ENCODE peak calls at places on chromosomes 13 and 19, in five cellular contexts. K is OCI-LY7, Q is hepatocyte, H is GM23248, J is HCT116. U is an unnamed sample.

GRCh38 chr19:29805026-29805925 is 6.5 kb upstream of the CCNE1 start:
- DNase-seq in Q (no peak), H (peak), J (no peak), K (no peak), U (peak)

GRCh38 chr13:51539887-51540286 is 44.4 kb upstream of the WDFY2 start:
- DNase-seq in Q (no peak), H (peak), J (no peak), K (no peak), U (no peak)

GRCh38 chr19:3047307-3048189 is 14.7 kb downstream of the TLE5 start:
- DNase-seq in K (peak), J (peak), Q (peak), H (peak), U (peak)

GRCh38 chr19:31278555-31279435 is 70.4 kb downstream of the TSHZ3 start:
- DNase-seq in Q (no peak), J (no peak), K (no peak), H (no peak), U (no peak)

GRCh38 chr13:109989686-109990085 is 203.3 kb upstream of the IRS2 start:
- DNase-seq in Q (no peak), J (no peak), H (peak), K (no peak), U (no peak)

GRCh38 chr19:13060964-13061927 is 41.4 kb downstream of the LYL1 start:
- DNase-seq in J (peak), H (peak), K (peak), Q (peak), U (peak)

GRCh38 chr13:113970810-113971470 is 2.9 kb downstream of the C13orf46 start:
- DNase-seq in K (no peak), H (peak), Q (no peak), J (no peak), U (peak)

GRCh38 chr13:97492257-97492656 is 58.3 kb downstream of the RAP2A start:
- DNase-seq in K (no peak), J (no peak), Q (no peak), H (no peak), U (peak)

GRCh38 chr19:45819769-45820168 is 4.7 kb upstream of the RSPH6A start:
- DNase-seq in K (no peak), J (no peak), Q (no peak), H (no peak), U (no peak)

GRCh38 chr19:38729653-38730469 is 14.4 kb downstream of the CAPN12 start:
- DNase-seq in K (peak), Q (peak), J (peak), H (peak), U (peak)

GRCh38 chr13:109918179-109918651 is 131.8 kb upstream of the IRS2 start:
- DNase-seq in H (peak), K (no peak), Q (peak), J (no peak), U (no peak)

GRCh38 chr13:101492251-101492910 is 39.9 kb downstream of the ITGBL1 start:
- DNase-seq in H (peak), K (no peak), Q (no peak), J (no peak), U (no peak)

GRCh38 chr19:31226536-31226935 is 122.7 kb downstream of the TSHZ3 start:
- DNase-seq in J (no peak), Q (no peak), H (no peak), K (no peak), U (no peak)

GRCh38 chr13:31631071-31631470 is 108.3 kb upstream of the RXFP2 start:
- DNase-seq in Q (no peak), K (no peak), J (no peak), H (peak), U (no peak)

GRCh38 chr13:51297556-51297955 is 41.9 kb upstream of the SERPINE3 start:
- DNase-seq in Q (no peak), J (no peak), H (no peak), K (peak), U (no peak)

GRCh38 chr13:45207319-45207718 is 6.5 kb upstream of the KCTD4 start:
- DNase-seq in K (no peak), H (no peak), Q (no peak), J (no peak), U (no peak)

GRCh38 chr13:40164137-40164536 is 502.3 kb downstream of the FOXO1 start:
- DNase-seq in K (no peak), J (no peak), H (peak), Q (peak), U (peak)

GRCh38 chr13:66714795-66715194 is 515.3 kb downstream of the PCDH9 start:
- DNase-seq in J (no peak), Q (no peak), K (no peak), H (no peak), U (peak)

GRCh38 chr19:13843104-13843921 is 33.6 kb upstream of the NANOS3 start:
- DNase-seq in Q (peak), J (no peak), H (peak), K (no peak), U (peak)

GRCh38 chr19:47660435-47660832 is 51.5 kb downstream of the BICRA start:
- DNase-seq in J (peak), Q (peak), K (no peak), H (no peak), U (peak)

GRCh38 chr19:45423589-45424190 is at the start of gene ERCC1:
- DNase-seq in Q (peak), K (peak), H (peak), J (peak), U (peak)

GRCh38 chr19:47469719-47470118 is 2.0 kb downstream of the SLC8A2 start:
- DNase-seq in J (no peak), H (no peak), K (no peak), Q (no peak), U (no peak)

GRCh38 chr19:46951236-46951986 is 68.2 kb upstream of the NPAS1 start:
- DNase-seq in J (peak), Q (peak), K (no peak), H (peak), U (peak)

GRCh38 chr13:113437408-113438010 is 15.8 kb downstream of the ADPRHL1 start:
- DNase-seq in K (no peak), Q (no peak), H (peak), J (no peak), U (no peak)

GRCh38 chr13:50527612-50528509 is 315.6 kb downstream of the DLEU7 start:
- DNase-seq in Q (no peak), H (peak), J (no peak), K (peak), U (no peak)

GRCh38 chr13:97229699-97230098 is 7.6 kb downstream of the MBNL2 start:
- DNase-seq in H (no peak), Q (no peak), J (no peak), K (no peak), U (no peak)

GRCh38 chr19:56119585-56119978 is 1.5 kb downstream of the ZNF787 start:
- DNase-seq in H (peak), K (no peak), Q (peak), J (no peak), U (peak)

GRCh38 chr13:39909634-39910033 is 254.2 kb downstream of the COG6 start:
- DNase-seq in K (no peak), Q (no peak), H (no peak), J (no peak), U (no peak)

GRCh38 chr13:103884139-103884723 is 818.0 kb upstream of the SLC10A2 start:
- DNase-seq in H (no peak), K (no peak), J (no peak), Q (no peak), U (no peak)

GRCh38 chr13:33235564-33235963 is 50.0 kb downstream of the STARD13 start:
- DNase-seq in H (peak), Q (no peak), K (no peak), J (no peak), U (peak)

GRCh38 chr19:31881988-31882387 is 463.4 kb upstream of the ZNF507 start:
- DNase-seq in J (no peak), Q (no peak), K (no peak), H (no peak), U (no peak)

GRCh38 chr19:862529-863304 is 3.3 kb downstream of the CFD start:
- DNase-seq in Q (peak), J (no peak), H (peak), K (peak), U (no peak)

GRCh38 chr19:14818588-14818987 is 16.4 kb downstream of the OR7A5 start:
- DNase-seq in J (no peak), K (no peak), Q (no peak), H (no peak), U (no peak)

GRCh38 chr13:23956106-23956505 is 58.8 kb upstream of the C1QTNF9B start:
- DNase-seq in Q (peak), K (no peak), J (peak), H (peak), U (peak)

GRCh38 chr19:46574533-46574932 is 26.6 kb upstream of the CALM3 start:
- DNase-seq in J (no peak), H (no peak), K (no peak), Q (no peak), U (no peak)

GRCh38 chr19:34124828-34125227 is 47.5 kb upstream of the LSM14A start:
- DNase-seq in J (no peak), K (no peak), Q (no peak), H (no peak), U (peak)

GRCh38 chr13:76980075-76980718 is 11.7 kb upstream of the CLN5 start:
- DNase-seq in H (peak), Q (peak), K (peak), J (peak), U (peak)

GRCh38 chr13:105403065-105403464 is 1132.4 kb downstream of the EFNB2 start:
- DNase-seq in K (no peak), Q (no peak), H (no peak), J (no peak), U (no peak)

GRCh38 chr13:34207872-34208271 is 389.9 kb downstream of the RFC3 start:
- DNase-seq in H (peak), K (no peak), J (no peak), Q (no peak), U (no peak)

DNA sequence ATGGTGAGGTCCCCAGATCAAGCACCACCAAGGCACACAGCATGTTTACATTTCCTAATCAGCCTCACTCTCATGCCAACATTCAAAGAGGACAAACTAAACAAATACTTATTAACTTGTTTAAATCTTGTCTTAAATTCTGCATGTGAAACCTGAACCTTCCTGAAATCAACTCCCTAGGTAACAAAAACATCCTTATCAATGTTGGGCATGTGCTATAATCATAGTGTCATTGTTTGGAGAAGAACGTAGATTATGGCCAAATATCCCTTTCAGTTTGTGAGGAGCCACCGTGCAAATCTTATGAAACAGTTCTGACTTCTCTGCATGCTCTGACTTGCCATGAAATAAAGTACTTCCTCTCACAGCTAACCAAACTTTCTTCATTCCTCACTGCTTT is 123.8 kb downstream of the NDFIP2 start:
- DNase-seq in Q (no peak), K (no peak), J (no peak), H (no peak), U (no peak)
- TF ChIP-seq EZH2phosphoT487 in Q (no peak), K (no peak), J (no peak), H (no peak), U (no peak)

DNA sequence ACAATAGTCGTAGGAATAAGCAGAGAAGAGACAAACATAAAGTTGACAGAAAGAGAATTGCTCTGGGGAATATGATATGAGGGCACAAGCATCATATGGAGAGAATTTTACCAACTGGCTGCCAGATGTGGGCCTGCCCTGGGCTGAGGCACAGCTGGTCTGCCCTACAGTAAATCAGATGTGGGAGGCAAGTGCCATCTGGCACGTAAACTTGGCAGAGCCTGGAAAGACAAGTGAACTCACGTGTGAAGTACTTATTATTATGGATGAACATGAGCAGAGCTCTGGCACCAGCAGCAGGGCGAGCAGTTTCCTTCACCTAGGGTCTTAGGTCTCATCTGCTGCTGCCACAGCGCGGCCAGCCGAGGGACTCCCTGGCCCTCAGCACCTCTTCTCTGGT is 20.6 kb downstream of the PCDH8 start:
- DNase-seq in K (no peak), H (no peak), J (no peak), Q (no peak), U (no peak)
- TF ChIP-seq EZH2phosphoT487 in K (no peak), H (no peak), J (no peak), Q (no peak), U (no peak)

DNA sequence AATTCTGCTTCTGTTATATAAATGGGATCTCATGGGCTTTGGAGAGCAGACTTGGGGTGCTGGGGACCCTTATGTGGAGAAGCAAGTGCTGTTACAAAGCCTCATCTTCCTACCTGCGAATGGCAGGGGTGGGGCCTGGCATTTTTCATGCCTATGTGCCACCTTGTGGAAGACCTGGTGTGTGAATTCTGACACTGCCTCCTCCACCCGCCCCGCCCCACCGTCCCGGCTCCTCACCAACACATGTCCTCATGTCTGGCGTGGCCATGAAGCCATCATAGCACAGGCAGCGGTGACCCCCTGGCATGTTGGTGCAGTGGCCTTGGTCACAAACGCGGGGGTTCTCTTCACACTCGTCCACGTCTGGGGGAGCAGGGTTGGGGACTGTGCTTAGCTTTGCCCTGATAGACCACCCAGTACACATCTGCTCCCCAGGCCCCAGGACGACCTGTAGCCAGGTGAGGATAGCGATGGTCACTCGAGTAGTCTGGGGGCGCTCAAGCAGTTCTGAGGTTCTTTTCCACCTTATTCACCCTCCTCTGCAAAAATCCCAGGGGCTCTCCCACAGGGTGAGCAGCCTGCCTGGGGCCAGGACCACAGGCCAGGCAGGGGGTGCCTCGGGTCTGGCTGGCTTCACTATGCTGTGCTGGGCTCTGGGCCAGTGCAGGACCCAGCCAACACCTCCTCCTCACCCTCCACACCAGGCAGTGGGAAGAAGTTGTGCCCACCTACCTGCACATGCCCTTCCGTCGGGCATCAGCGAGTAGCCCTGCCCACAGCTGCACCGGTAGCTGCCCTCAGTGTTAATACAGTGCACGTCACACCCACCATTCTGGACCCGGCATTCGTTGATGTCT is 32.7 kb downstream of the FBN3 start:
- DNase-seq in J (no peak), Q (no peak), H (no peak), K (peak), U (peak)
- TF ChIP-seq EZH2phosphoT487 in J (no peak), Q (no peak), H (no peak), K (no peak), U (no peak)

DNA sequence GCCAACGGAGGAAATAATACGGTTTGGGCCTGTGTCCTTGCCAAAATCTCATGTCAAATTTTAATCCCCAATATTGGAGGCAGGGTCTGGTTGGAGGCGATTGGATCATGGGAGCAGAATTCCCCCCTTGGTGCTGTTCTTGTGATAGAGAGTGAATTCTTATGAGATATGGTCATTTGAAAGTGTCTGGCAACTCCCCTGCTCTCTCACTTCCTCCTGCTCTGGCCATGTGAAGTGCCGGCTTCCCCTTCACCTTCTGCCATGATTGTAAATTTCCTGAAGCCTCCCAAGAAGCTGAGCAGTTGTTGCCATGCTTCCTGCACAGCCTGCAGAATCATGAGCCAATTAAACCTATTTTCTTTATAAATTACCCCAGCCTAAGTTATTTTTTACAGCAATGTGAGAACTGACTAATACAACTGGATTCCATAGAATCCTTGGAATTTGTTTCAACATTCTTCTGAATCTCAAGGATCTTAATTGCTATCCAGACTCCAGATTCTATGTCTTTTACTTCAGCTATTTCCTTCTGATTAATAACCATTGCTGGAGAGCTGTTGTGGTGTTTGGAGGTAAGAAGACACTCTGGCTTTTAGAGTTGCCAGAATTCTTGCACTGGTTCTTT is 328.1 kb downstream of the SLITRK5 start:
- DNase-seq in H (peak), Q (no peak), K (no peak), J (no peak), U (peak)
- TF ChIP-seq EZH2phosphoT487 in H (no peak), Q (no peak), K (no peak), J (no peak), U (no peak)

DNA sequence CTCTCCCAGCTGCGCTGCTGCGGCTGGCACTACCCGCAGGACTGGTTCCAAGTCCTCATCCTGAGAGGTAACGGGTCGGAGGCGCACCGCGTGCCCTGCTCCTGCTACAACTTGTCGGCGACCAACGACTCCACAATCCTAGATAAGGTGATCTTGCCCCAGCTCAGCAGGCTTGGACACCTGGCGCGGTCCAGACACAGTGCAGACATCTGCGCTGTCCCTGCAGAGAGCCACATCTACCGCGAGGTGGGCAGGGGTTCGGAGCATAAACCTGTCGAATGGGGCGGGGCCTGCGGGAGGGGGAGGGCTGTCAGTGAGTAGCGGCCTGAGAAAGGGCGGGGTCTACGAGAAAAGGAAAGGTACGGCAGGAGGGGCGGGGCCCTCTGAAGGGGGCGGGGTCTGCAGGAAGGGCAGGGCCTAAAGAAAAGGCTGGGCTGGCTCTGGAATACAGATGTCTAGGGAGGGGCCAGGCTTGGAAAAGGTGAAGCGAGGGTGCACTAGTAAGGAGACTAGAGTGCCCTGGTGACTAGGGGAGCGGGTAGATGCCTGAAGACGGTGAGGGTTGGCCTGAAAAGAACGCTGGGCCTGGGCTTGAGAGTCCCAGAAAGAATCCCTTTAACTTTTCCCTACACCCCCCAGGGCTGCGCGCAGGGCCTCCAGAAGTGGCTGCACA is 3.6 kb downstream of the CD37 start:
- DNase-seq in Q (peak), H (peak), K (peak), J (no peak), U (peak)
- TF ChIP-seq EZH2phosphoT487 in Q (no peak), H (no peak), K (no peak), J (no peak), U (no peak)

DNA sequence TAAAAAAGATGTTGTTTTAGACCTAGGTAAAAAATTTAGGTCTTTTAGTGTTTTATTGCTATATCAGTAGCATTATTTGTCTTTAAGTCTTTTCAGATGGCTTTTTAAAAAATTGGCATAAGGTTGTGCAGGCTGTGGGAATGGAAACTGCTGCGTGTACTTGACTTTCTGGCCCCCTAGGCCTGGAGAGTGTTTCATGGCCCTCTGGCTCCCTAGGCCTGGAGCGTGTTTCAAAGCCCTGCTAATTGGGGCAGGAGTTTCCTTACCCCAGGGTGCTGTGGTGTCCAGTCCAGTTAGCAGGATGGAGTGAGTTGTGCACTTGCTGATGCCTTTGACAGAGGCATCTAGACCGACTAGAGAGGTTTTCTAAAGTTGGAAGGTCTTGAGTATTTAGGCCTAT is 23.8 kb downstream of the PRAM1 start:
- DNase-seq in H (no peak), J (no peak), Q (no peak), K (no peak), U (no peak)
- TF ChIP-seq EZH2phosphoT487 in H (no peak), J (no peak), Q (no peak), K (no peak), U (no peak)

U was measured in PC-3.